ENCODE peak calls at places on chromosomes 1 and 21, in nine cellular contexts. E is stimulated activated naive CD4-positive, alpha-beta T cell; M is BJ; O is stimulated activated CD4-positive, alpha-beta T cell treated with anti-CD3 and anti-CD28 coated beads, Interleukin-2, amount 100 ng/mL, for 48 hours; R is activated CD8-positive, alpha-beta memory T cell treated with anti-CD3 and anti-CD28 coated beads, Interleukin-2, amount 50 U/mL, for 48 hours; Z is T-helper 1 cell; L is progenitor cell of endocrine pancreas; H is stimulated activated naive B cell treated with anti-CD40 and anti-IgM and Interleukin-4, amounts not matched to agents 10 μg/mL and 1 μg/mL and 100 μg/mL, for 72 hours; G is activated CD4-positive, alpha-beta T cell treated with anti-CD3 and anti-CD28 coated beads for 24 hours. S is an unnamed sample.

GRCh38 chr1:57719274-57719673 is 295.4 kb upstream of the DAB1 start:
- DNase-seq in H (no peak), E (no peak), Z (no peak), O (no peak), R (no peak), M (no peak), G (no peak), L (no peak), S (no peak)

GRCh38 chr1:7549693-7550161 is 221.4 kb upstream of the VAMP3 start:
- DNase-seq in O (peak), Z (no peak), G (no peak), L (no peak), H (no peak), R (peak), E (no peak), M (no peak), S (no peak)

GRCh38 chr21:33230518-33231324 is 983 bp downstream of the IFNAR2 start:
- DNase-seq in Z (peak), L (peak), R (peak), H (peak), E (peak), O (no peak), G (no peak), M (peak), S (peak)

GRCh38 chr1:203534526-203534925 is 40.6 kb downstream of the OPTC start:
- DNase-seq in R (no peak), M (peak), L (no peak), E (no peak), H (no peak), Z (no peak), G (no peak), O (no peak), S (no peak)

GRCh38 chr1:7407980-7408770 is 362.9 kb upstream of the VAMP3 start:
- DNase-seq in Z (no peak), M (no peak), L (no peak), R (peak), H (no peak), O (no peak), G (no peak), E (no peak), S (no peak)

GRCh38 chr1:45327644-45328515 is 1.2 kb downstream of the HPDL start:
- DNase-seq in M (no peak), G (no peak), L (no peak), R (no peak), O (no peak), E (no peak), Z (no peak), H (no peak), S (peak)

GRCh38 chr1:54486864-54487263 is 61.2 kb upstream of the ACOT11 start:
- DNase-seq in Z (no peak), H (no peak), R (no peak), O (no peak), E (no peak), L (no peak), M (no peak), G (no peak), S (peak)

GRCh38 chr1:198888379-198888778 is 249.5 kb downstream of the PTPRC start:
- DNase-seq in O (no peak), Z (no peak), L (no peak), R (no peak), H (no peak), E (no peak), G (no peak), M (no peak), S (no peak)

GRCh38 chr21:43331962-43332458 is 94.9 kb downstream of the SIK1 start:
- DNase-seq in E (no peak), R (no peak), M (no peak), L (no peak), G (no peak), Z (no peak), O (no peak), H (no peak), S (no peak)

GRCh38 chr1:89898150-89898549 is 77.3 kb downstream of the LRRC8D start:
- DNase-seq in O (no peak), G (no peak), E (no peak), L (no peak), M (no peak), Z (no peak), R (no peak), H (no peak), S (no peak)

GRCh38 chr1:5623399-5623798 is 368.8 kb downstream of the NPHP4 start:
- DNase-seq in R (no peak), O (no peak), H (no peak), L (no peak), M (no peak), Z (no peak), E (no peak), G (no peak), S (no peak)

GRCh38 chr21:25806053-25806452 is 71.3 kb downstream of the GABPA start:
- DNase-seq in L (no peak), E (no peak), H (no peak), Z (no peak), M (no peak), R (no peak), G (no peak), O (no peak), S (no peak)

GRCh38 chr1:198157241-198157846 is 546 bp downstream of the NEK7 start:
- DNase-seq in L (peak), H (peak), O (peak), M (no peak), R (peak), G (peak), Z (peak), E (peak), S (peak)

GRCh38 chr1:151858886-151859665 is 5.6 kb upstream of the THEM5 start:
- DNase-seq in L (no peak), O (no peak), G (no peak), H (no peak), R (no peak), E (no peak), M (no peak), Z (no peak), S (no peak)

GRCh38 chr1:61403863-61404615 is 320.9 kb downstream of the TM2D1 start:
- DNase-seq in Z (no peak), L (no peak), R (no peak), O (no peak), E (no peak), H (no peak), G (no peak), M (no peak), S (no peak)